ENCODE peak calls at places on chromosomes 1 and 21, in five cellular contexts. X is stimulated activated naive B cell treated with anti-CD40 and anti-IgM and Interleukin-4, amounts not matched to agents 10 μg/mL and 1 μg/mL and 100 μg/mL, for 72 hours; N is spleen; T is HTR-8/SVneo; E is CD4-positive, CD25-positive, alpha-beta regulatory T cell. L is an unnamed sample.
A peak's percentile ranks its signal among the peaks of the same experiment; 100 is the strongest.

GRCh38 chr21:35346697-35347096 is 297.6 kb upstream of the RUNX1 start:
- DNase-seq in X (no peak), N (no peak), T (no peak), E (no peak), L (no peak)

GRCh38 chr1:199064971-199065370 is 426.1 kb downstream of the PTPRC start:
- DNase-seq in X (no peak), N (no peak), T (no peak), E (no peak), L (no peak)

GRCh38 chr1:109790735-109791494 is 27.2 kb upstream of the EPS8L3 start:
- DNase-seq in X (peak; percentile 78), N (peak; percentile 94), T (peak; percentile 31), E (peak; percentile 46), L (peak; percentile 74)

GRCh38 chr21:25636727-25637126 is 2.3 kb upstream of the JAM2 start:
- DNase-seq in X (no peak), N (no peak), T (no peak), E (no peak), L (no peak)

GRCh38 chr1:212974735-212975606 is 24.6 kb downstream of the VASH2 start:
- DNase-seq in X (no peak), N (no peak), T (no peak), E (no peak), L (no peak)

GRCh38 chr1:116334015-116334547 is 39.0 kb upstream of the ATP1A1 start:
- DNase-seq in X (no peak), N (no peak), T (no peak), E (no peak), L (peak; percentile 56)

GRCh38 chr1:66540434-66541032 is 6.6 kb downstream of the SGIP1 start:
- DNase-seq in X (no peak), N (no peak), T (no peak), E (no peak), L (no peak)

GRCh38 chr1:177973585-177973984 is 3.7 kb upstream of the SEC16B start:
- DNase-seq in X (no peak), N (no peak), T (no peak), E (no peak), L (no peak)

GRCh38 chr1:85495556-85495955 is 30.6 kb upstream of the DDAH1 start:
- DNase-seq in X (no peak), N (no peak), T (peak; percentile 63), E (no peak), L (peak; percentile 65)

GRCh38 chr1:56436912-56437403 is 142.4 kb downstream of the PLPP3 start:
- DNase-seq in X (no peak), N (no peak), T (no peak), E (no peak), L (no peak)

GRCh38 chr1:228021526-228022030 is 14.8 kb downstream of the WNT3A start:
- DNase-seq in X (no peak), N (peak; percentile 49), T (no peak), E (no peak), L (peak; percentile 52)

GRCh38 chr1:52592637-52593323 is 9.4 kb upstream of the GPX7 start:
- DNase-seq in X (no peak), N (no peak), T (no peak), E (no peak), L (no peak)

GRCh38 chr1:206814716-206815341 is 42.5 kb upstream of the IL10 start:
- DNase-seq in X (no peak), N (no peak), T (no peak), E (no peak), L (no peak)

GRCh38 chr1:202199141-202199889 is 5.7 kb downstream of the LGR6 start:
- DNase-seq in X (no peak), N (no peak), T (no peak), E (no peak), L (no peak)

GRCh38 chr1:61635529-61635928 is 89.4 kb downstream of the TM2D1 start:
- DNase-seq in X (no peak), N (no peak), T (no peak), E (no peak), L (no peak)